ENCODE peak calls at places on chromosomes 13 and 19, in nine cellular contexts. One of them, this sample, is unnamed.

GRCh38 chr13:48297131-48297786 is 6.3 kb upstream of the RB1 start:
- DNase-seq in GM23338: no peak
- DNase-seq in activated T-cell treated with anti-CD3 and anti-CD28 coated beads for 1 hour: no peak
- DNase-seq in T follicular helper cell: no peak
- DNase-seq in stimulated activated CD4-positive, alpha-beta T cell treated with anti-CD3 and anti-CD28 coated beads, Interleukin-2, amount 100 ng/mL, for 48 hours: no peak
- DNase-seq in kidney glomerular epithelial cell: no peak
- DNase-seq in psoas muscle: no peak
- DNase-seq in brain microvascular endothelial cell: no peak
- DNase-seq in astrocyte of the hippocampus: no peak
- DNase-seq in this sample: no peak

GRCh38 chr13:99555149-99555548 is 53.9 kb downstream of the TM9SF2 start:
- DNase-seq in GM23338: no peak
- DNase-seq in activated T-cell treated with anti-CD3 and anti-CD28 coated beads for 1 hour: no peak
- DNase-seq in T follicular helper cell: no peak
- DNase-seq in stimulated activated CD4-positive, alpha-beta T cell treated with anti-CD3 and anti-CD28 coated beads, Interleukin-2, amount 100 ng/mL, for 48 hours: no peak
- DNase-seq in kidney glomerular epithelial cell: no peak
- DNase-seq in psoas muscle: no peak
- DNase-seq in brain microvascular endothelial cell: no peak
- DNase-seq in astrocyte of the hippocampus: no peak
- DNase-seq in this sample: no peak

GRCh38 chr13:106424805-106425204 is 110.7 kb downstream of the EFNB2 start:
- DNase-seq in GM23338: no peak
- DNase-seq in activated T-cell treated with anti-CD3 and anti-CD28 coated beads for 1 hour: no peak
- DNase-seq in T follicular helper cell: no peak
- DNase-seq in stimulated activated CD4-positive, alpha-beta T cell treated with anti-CD3 and anti-CD28 coated beads, Interleukin-2, amount 100 ng/mL, for 48 hours: no peak
- DNase-seq in kidney glomerular epithelial cell: peak; percentile 1
- DNase-seq in psoas muscle: no peak
- DNase-seq in brain microvascular endothelial cell: no peak
- DNase-seq in astrocyte of the hippocampus: no peak
- DNase-seq in this sample: no peak

GRCh38 chr13:50908371-50908770 is 1.2 kb upstream of the RNASEH2B start:
- DNase-seq in GM23338: no peak
- DNase-seq in activated T-cell treated with anti-CD3 and anti-CD28 coated beads for 1 hour: no peak
- DNase-seq in T follicular helper cell: no peak
- DNase-seq in stimulated activated CD4-positive, alpha-beta T cell treated with anti-CD3 and anti-CD28 coated beads, Interleukin-2, amount 100 ng/mL, for 48 hours: no peak
- DNase-seq in kidney glomerular epithelial cell: no peak
- DNase-seq in psoas muscle: no peak
- DNase-seq in brain microvascular endothelial cell: no peak
- DNase-seq in astrocyte of the hippocampus: no peak
- DNase-seq in this sample: no peak

GRCh38 chr13:106038752-106039151 is 496.7 kb downstream of the EFNB2 start:
- DNase-seq in GM23338: no peak
- DNase-seq in activated T-cell treated with anti-CD3 and anti-CD28 coated beads for 1 hour: no peak
- DNase-seq in T follicular helper cell: no peak
- DNase-seq in stimulated activated CD4-positive, alpha-beta T cell treated with anti-CD3 and anti-CD28 coated beads, Interleukin-2, amount 100 ng/mL, for 48 hours: no peak
- DNase-seq in kidney glomerular epithelial cell: peak; percentile 90
- DNase-seq in psoas muscle: no peak
- DNase-seq in brain microvascular endothelial cell: peak; percentile 76
- DNase-seq in astrocyte of the hippocampus: peak; percentile 75
- DNase-seq in this sample: no peak

GRCh38 chr19:49987159-49987698 is 26.3 kb upstream of the SIGLEC11 start:
- DNase-seq in GM23338: peak; percentile 99
- DNase-seq in activated T-cell treated with anti-CD3 and anti-CD28 coated beads for 1 hour: peak; percentile 65
- DNase-seq in T follicular helper cell: peak; percentile 71
- DNase-seq in stimulated activated CD4-positive, alpha-beta T cell treated with anti-CD3 and anti-CD28 coated beads, Interleukin-2, amount 100 ng/mL, for 48 hours: peak; percentile 76
- DNase-seq in kidney glomerular epithelial cell: peak; percentile 92
- DNase-seq in psoas muscle: peak; percentile 83
- DNase-seq in brain microvascular endothelial cell: peak; percentile 83
- DNase-seq in astrocyte of the hippocampus: peak; percentile 98
- DNase-seq in this sample: peak; percentile 95

GRCh38 chr19:10846500-10847202 is 1.6 kb upstream of the C19orf38 start:
- DNase-seq in GM23338: no peak
- DNase-seq in activated T-cell treated with anti-CD3 and anti-CD28 coated beads for 1 hour: no peak
- DNase-seq in T follicular helper cell: no peak
- DNase-seq in stimulated activated CD4-positive, alpha-beta T cell treated with anti-CD3 and anti-CD28 coated beads, Interleukin-2, amount 100 ng/mL, for 48 hours: no peak
- DNase-seq in kidney glomerular epithelial cell: no peak
- DNase-seq in psoas muscle: no peak
- DNase-seq in brain microvascular endothelial cell: no peak
- DNase-seq in astrocyte of the hippocampus: no peak
- DNase-seq in this sample: no peak

GRCh38 chr19:58181902-58182576 is 822 bp upstream of the ZNF274 start:
- DNase-seq in GM23338: peak; percentile 82
- DNase-seq in activated T-cell treated with anti-CD3 and anti-CD28 coated beads for 1 hour: peak; percentile 50
- DNase-seq in T follicular helper cell: peak; percentile 38
- DNase-seq in stimulated activated CD4-positive, alpha-beta T cell treated with anti-CD3 and anti-CD28 coated beads, Interleukin-2, amount 100 ng/mL, for 48 hours: peak; percentile 52
- DNase-seq in kidney glomerular epithelial cell: no peak
- DNase-seq in psoas muscle: peak; percentile 19
- DNase-seq in brain microvascular endothelial cell: peak; percentile 39
- DNase-seq in astrocyte of the hippocampus: no peak
- DNase-seq in this sample: no peak

GRCh38 chr19:48292798-48293197 is 22.9 kb downstream of the ZNF114 start:
- DNase-seq in GM23338: no peak
- DNase-seq in activated T-cell treated with anti-CD3 and anti-CD28 coated beads for 1 hour: no peak
- DNase-seq in T follicular helper cell: no peak
- DNase-seq in stimulated activated CD4-positive, alpha-beta T cell treated with anti-CD3 and anti-CD28 coated beads, Interleukin-2, amount 100 ng/mL, for 48 hours: no peak
- DNase-seq in kidney glomerular epithelial cell: peak; percentile 9
- DNase-seq in psoas muscle: peak; percentile 47
- DNase-seq in brain microvascular endothelial cell: peak; percentile 93
- DNase-seq in astrocyte of the hippocampus: peak; percentile 69
- DNase-seq in this sample: no peak

GRCh38 chr19:821976-822773 is 420 bp upstream of the PLPPR3 start:
- DNase-seq in GM23338: peak; percentile 77
- DNase-seq in activated T-cell treated with anti-CD3 and anti-CD28 coated beads for 1 hour: no peak
- DNase-seq in T follicular helper cell: no peak
- DNase-seq in stimulated activated CD4-positive, alpha-beta T cell treated with anti-CD3 and anti-CD28 coated beads, Interleukin-2, amount 100 ng/mL, for 48 hours: no peak
- DNase-seq in kidney glomerular epithelial cell: no peak
- DNase-seq in psoas muscle: no peak
- DNase-seq in brain microvascular endothelial cell: no peak
- DNase-seq in astrocyte of the hippocampus: no peak
- DNase-seq in this sample: no peak

GRCh38 chr13:43269037-43269476 is 245.7 kb downstream of the DNAJC15 start:
- DNase-seq in GM23338: no peak
- DNase-seq in activated T-cell treated with anti-CD3 and anti-CD28 coated beads for 1 hour: no peak
- DNase-seq in T follicular helper cell: no peak
- DNase-seq in stimulated activated CD4-positive, alpha-beta T cell treated with anti-CD3 and anti-CD28 coated beads, Interleukin-2, amount 100 ng/mL, for 48 hours: no peak
- DNase-seq in kidney glomerular epithelial cell: peak; percentile 95
- DNase-seq in psoas muscle: no peak
- DNase-seq in brain microvascular endothelial cell: peak; percentile 88
- DNase-seq in astrocyte of the hippocampus: peak; percentile 94
- DNase-seq in this sample: no peak

GRCh38 chr13:40383132-40383531 is 283.3 kb downstream of the FOXO1 start:
- DNase-seq in GM23338: no peak
- DNase-seq in activated T-cell treated with anti-CD3 and anti-CD28 coated beads for 1 hour: no peak
- DNase-seq in T follicular helper cell: no peak
- DNase-seq in stimulated activated CD4-positive, alpha-beta T cell treated with anti-CD3 and anti-CD28 coated beads, Interleukin-2, amount 100 ng/mL, for 48 hours: no peak
- DNase-seq in kidney glomerular epithelial cell: no peak
- DNase-seq in psoas muscle: no peak
- DNase-seq in brain microvascular endothelial cell: no peak
- DNase-seq in astrocyte of the hippocampus: no peak
- DNase-seq in this sample: no peak

GRCh38 chr13:107254392-107254791 is 686.5 kb upstream of the ARGLU1 start:
- DNase-seq in GM23338: no peak
- DNase-seq in activated T-cell treated with anti-CD3 and anti-CD28 coated beads for 1 hour: no peak
- DNase-seq in T follicular helper cell: no peak
- DNase-seq in stimulated activated CD4-positive, alpha-beta T cell treated with anti-CD3 and anti-CD28 coated beads, Interleukin-2, amount 100 ng/mL, for 48 hours: no peak
- DNase-seq in kidney glomerular epithelial cell: no peak
- DNase-seq in psoas muscle: no peak
- DNase-seq in brain microvascular endothelial cell: no peak
- DNase-seq in astrocyte of the hippocampus: no peak
- DNase-seq in this sample: no peak

GRCh38 chr13:23432589-23432988 is 913 bp downstream of the SACS start:
- DNase-seq in GM23338: no peak
- DNase-seq in activated T-cell treated with anti-CD3 and anti-CD28 coated beads for 1 hour: no peak
- DNase-seq in T follicular helper cell: no peak
- DNase-seq in stimulated activated CD4-positive, alpha-beta T cell treated with anti-CD3 and anti-CD28 coated beads, Interleukin-2, amount 100 ng/mL, for 48 hours: no peak
- DNase-seq in kidney glomerular epithelial cell: peak; percentile 21
- DNase-seq in psoas muscle: no peak
- DNase-seq in brain microvascular endothelial cell: no peak
- DNase-seq in astrocyte of the hippocampus: peak; percentile 24
- DNase-seq in this sample: peak; percentile 1

GRCh38 chr19:52188822-52189744 is 769 bp upstream of the PPP2R1A start:
- DNase-seq in GM23338: peak; percentile 66
- DNase-seq in activated T-cell treated with anti-CD3 and anti-CD28 coated beads for 1 hour: peak; percentile 98
- DNase-seq in T follicular helper cell: no peak
- DNase-seq in stimulated activated CD4-positive, alpha-beta T cell treated with anti-CD3 and anti-CD28 coated beads, Interleukin-2, amount 100 ng/mL, for 48 hours: peak; percentile 90
- DNase-seq in kidney glomerular epithelial cell: no peak
- DNase-seq in psoas muscle: peak; percentile 79
- DNase-seq in brain microvascular endothelial cell: peak; percentile 60
- DNase-seq in astrocyte of the hippocampus: no peak
- DNase-seq in this sample: peak; percentile 89

GRCh38 chr13:110574161-110574560 is 12.6 kb upstream of the RAB20 start:
- DNase-seq in GM23338: no peak
- DNase-seq in activated T-cell treated with anti-CD3 and anti-CD28 coated beads for 1 hour: no peak
- DNase-seq in T follicular helper cell: no peak
- DNase-seq in stimulated activated CD4-positive, alpha-beta T cell treated with anti-CD3 and anti-CD28 coated beads, Interleukin-2, amount 100 ng/mL, for 48 hours: no peak
- DNase-seq in kidney glomerular epithelial cell: no peak
- DNase-seq in psoas muscle: no peak
- DNase-seq in brain microvascular endothelial cell: no peak
- DNase-seq in astrocyte of the hippocampus: no peak
- DNase-seq in this sample: no peak

GRCh38 chr19:1271528-1272422 is 2.6 kb downstream of the CIRBP start:
- DNase-seq in GM23338: no peak
- DNase-seq in activated T-cell treated with anti-CD3 and anti-CD28 coated beads for 1 hour: no peak
- DNase-seq in T follicular helper cell: no peak
- DNase-seq in stimulated activated CD4-positive, alpha-beta T cell treated with anti-CD3 and anti-CD28 coated beads, Interleukin-2, amount 100 ng/mL, for 48 hours: no peak
- DNase-seq in kidney glomerular epithelial cell: no peak
- DNase-seq in psoas muscle: peak; percentile 43
- DNase-seq in brain microvascular endothelial cell: no peak
- DNase-seq in astrocyte of the hippocampus: no peak
- DNase-seq in this sample: no peak

GRCh38 chr13:80262051-80262695 is 78.8 kb downstream of the SPRY2 start:
- DNase-seq in GM23338: no peak
- DNase-seq in activated T-cell treated with anti-CD3 and anti-CD28 coated beads for 1 hour: no peak
- DNase-seq in T follicular helper cell: no peak
- DNase-seq in stimulated activated CD4-positive, alpha-beta T cell treated with anti-CD3 and anti-CD28 coated beads, Interleukin-2, amount 100 ng/mL, for 48 hours: no peak
- DNase-seq in kidney glomerular epithelial cell: no peak
- DNase-seq in psoas muscle: no peak
- DNase-seq in brain microvascular endothelial cell: peak; percentile 18
- DNase-seq in astrocyte of the hippocampus: no peak
- DNase-seq in this sample: no peak

GRCh38 chr13:95100525-95101121 is 200.6 kb downstream of the ABCC4 start:
- DNase-seq in GM23338: no peak
- DNase-seq in activated T-cell treated with anti-CD3 and anti-CD28 coated beads for 1 hour: no peak
- DNase-seq in T follicular helper cell: no peak
- DNase-seq in stimulated activated CD4-positive, alpha-beta T cell treated with anti-CD3 and anti-CD28 coated beads, Interleukin-2, amount 100 ng/mL, for 48 hours: no peak
- DNase-seq in kidney glomerular epithelial cell: peak; percentile 87
- DNase-seq in psoas muscle: no peak
- DNase-seq in brain microvascular endothelial cell: peak; percentile 66
- DNase-seq in astrocyte of the hippocampus: peak; percentile 73
- DNase-seq in this sample: no peak

GRCh38 chr19:14519860-14520407 is 1.7 kb upstream of the DNAJB1 start:
- DNase-seq in GM23338: no peak
- DNase-seq in activated T-cell treated with anti-CD3 and anti-CD28 coated beads for 1 hour: no peak
- DNase-seq in T follicular helper cell: no peak
- DNase-seq in stimulated activated CD4-positive, alpha-beta T cell treated with anti-CD3 and anti-CD28 coated beads, Interleukin-2, amount 100 ng/mL, for 48 hours: no peak
- DNase-seq in kidney glomerular epithelial cell: peak; percentile 84
- DNase-seq in psoas muscle: no peak
- DNase-seq in brain microvascular endothelial cell: no peak
- DNase-seq in astrocyte of the hippocampus: peak; percentile 90
- DNase-seq in this sample: no peak

GRCh38 chr13:19586904-19587634 is 25.7 kb upstream of the TPTE2 start:
- DNase-seq in GM23338: peak; percentile 50
- DNase-seq in activated T-cell treated with anti-CD3 and anti-CD28 coated beads for 1 hour: peak; percentile 52
- DNase-seq in T follicular helper cell: peak; percentile 53
- DNase-seq in stimulated activated CD4-positive, alpha-beta T cell treated with anti-CD3 and anti-CD28 coated beads, Interleukin-2, amount 100 ng/mL, for 48 hours: peak; percentile 63
- DNase-seq in kidney glomerular epithelial cell: no peak
- DNase-seq in psoas muscle: peak; percentile 29
- DNase-seq in brain microvascular endothelial cell: no peak
- DNase-seq in astrocyte of the hippocampus: no peak
- DNase-seq in this sample: no peak

GRCh38 chr13:102197193-102197592 is 204.7 kb downstream of the FGF14 start:
- DNase-seq in GM23338: peak; percentile 72
- DNase-seq in activated T-cell treated with anti-CD3 and anti-CD28 coated beads for 1 hour: no peak
- DNase-seq in T follicular helper cell: no peak
- DNase-seq in stimulated activated CD4-positive, alpha-beta T cell treated with anti-CD3 and anti-CD28 coated beads, Interleukin-2, amount 100 ng/mL, for 48 hours: no peak
- DNase-seq in kidney glomerular epithelial cell: peak; percentile 12
- DNase-seq in psoas muscle: no peak
- DNase-seq in brain microvascular endothelial cell: no peak
- DNase-seq in astrocyte of the hippocampus: no peak
- DNase-seq in this sample: no peak

GRCh38 chr13:102856603-102857002 is 10.8 kb downstream of the ERCC5 start:
- DNase-seq in GM23338: no peak
- DNase-seq in activated T-cell treated with anti-CD3 and anti-CD28 coated beads for 1 hour: no peak
- DNase-seq in T follicular helper cell: no peak
- DNase-seq in stimulated activated CD4-positive, alpha-beta T cell treated with anti-CD3 and anti-CD28 coated beads, Interleukin-2, amount 100 ng/mL, for 48 hours: no peak
- DNase-seq in kidney glomerular epithelial cell: no peak
- DNase-seq in psoas muscle: peak; percentile 36
- DNase-seq in brain microvascular endothelial cell: no peak
- DNase-seq in astrocyte of the hippocampus: peak; percentile 78
- DNase-seq in this sample: no peak